ENCODE peak calls at places on chromosomes 16 and 17, in eight cellular contexts. V is GM12864; H is stimulated activated CD4-positive, alpha-beta T cell treated with anti-CD3 and anti-CD28 coated beads, Interleukin-4, amount 100 ng/mL, for 24 hours; D is HFFc6; B is stimulated activated naive CD8-positive, alpha-beta T cell treated with anti-CD3 and anti-CD28 coated beads, Interleukin-15, Interleukin-2, amounts not matched to agents 100 U/mL and 50 U/mL, for 24 hours; O is T follicular helper cell; T is activated T-cell treated with anti-CD3 and anti-CD28 coated beads for 1 hour; E is body of pancreas. S is an unnamed sample.

GRCh38 chr16:67986949-67987348 is 6.7 kb upstream of the DPEP3 start:
- DNase-seq in B (no peak), O (no peak), V (no peak), D (no peak), H (no peak), E (no peak), T (no peak), S (no peak)

GRCh38 chr17:47733047-47733413 is at the start of gene TBX21:
- DNase-seq in O (peak), H (peak), B (peak), V (peak), T (peak), E (peak), D (no peak), S (peak)

GRCh38 chr17:6914711-6915110 is 81.1 kb upstream of the ALOX12 start:
- DNase-seq in H (no peak), B (no peak), V (no peak), E (no peak), T (no peak), D (no peak), O (no peak), S (no peak)

GRCh38 chr17:45150911-45151809 is 2.9 kb downstream of the HEXIM1 start:
- DNase-seq in T (no peak), E (no peak), O (no peak), B (no peak), D (no peak), H (no peak), V (no peak), S (no peak)

GRCh38 chr16:88469615-88470395 is 16.7 kb downstream of the ZFPM1 start:
- DNase-seq in B (peak), E (no peak), D (no peak), T (no peak), H (peak), O (peak), V (no peak), S (peak)

GRCh38 chr17:76654408-76654807 is 10.9 kb upstream of the ST6GALNAC1 start:
- DNase-seq in V (no peak), T (no peak), D (peak), B (no peak), E (no peak), H (no peak), O (no peak), S (no peak)

GRCh38 chr17:62627219-62627903 is at the start of gene MRC2:
- DNase-seq in E (no peak), D (peak), T (no peak), O (no peak), H (peak), B (peak), V (no peak), S (no peak)

GRCh38 chr17:27669136-27669535 is 38.1 kb downstream of the LGALS9 start:
- DNase-seq in T (no peak), B (no peak), D (no peak), H (no peak), E (no peak), O (no peak), V (no peak), S (no peak)

GRCh38 chr16:2030036-2030435 is 3.3 kb downstream of the NHERF2 start:
- DNase-seq in D (no peak), T (no peak), H (no peak), O (no peak), B (no peak), V (no peak), E (no peak), S (no peak)

GRCh38 chr16:55189975-55190636 is 133.9 kb upstream of the IRX6 start:
- DNase-seq in V (no peak), E (no peak), H (no peak), D (no peak), T (no peak), B (no peak), O (no peak), S (no peak)

GRCh38 chr16:49755716-49756115 is 100.2 kb downstream of the ZNF423 start:
- DNase-seq in H (no peak), T (no peak), O (no peak), V (no peak), B (no peak), E (no peak), D (no peak), S (no peak)

GRCh38 chr17:68378202-68379149 is 78.8 kb downstream of the WIPI1 start:
- DNase-seq in D (peak), B (no peak), O (no peak), T (no peak), E (peak), V (no peak), H (no peak), S (no peak)

GRCh38 chr17:15119928-15120327 is 145.2 kb downstream of the PMP22 start:
- DNase-seq in T (no peak), V (no peak), H (no peak), D (peak), B (no peak), O (no peak), E (no peak), S (no peak)

GRCh38 chr17:39197380-39198185 is at the start of gene CACNB1:
- DNase-seq in O (peak), T (peak), D (peak), E (peak), H (peak), V (no peak), B (peak), S (peak)

GRCh38 chr17:18944646-18945045 is 7.3 kb upstream of the SLC5A10 start:
- DNase-seq in O (no peak), D (no peak), E (no peak), V (no peak), T (no peak), H (no peak), B (no peak), S (no peak)

GRCh38 chr17:44878627-44879221 is 20.5 kb downstream of the EFTUD2 start:
- DNase-seq in E (peak), O (no peak), H (peak), V (no peak), B (peak), T (peak), D (peak), S (no peak)

GRCh38 chr17:2736956-2737355 is 12.5 kb downstream of the CCDC92B start:
- DNase-seq in D (no peak), O (no peak), H (no peak), T (no peak), B (no peak), E (no peak), V (no peak), S (no peak)

GRCh38 chr17:48322060-48322459 is 108.0 kb downstream of the SKAP1 start:
- DNase-seq in H (no peak), T (no peak), V (no peak), B (no peak), O (no peak), D (peak), E (no peak), S (no peak)

GRCh38 chr17:16419929-16420271 is 4.5 kb downstream of the TRPV2 start:
- DNase-seq in O (no peak), V (no peak), T (no peak), H (peak), D (no peak), B (peak), E (no peak), S (peak)

GRCh38 chr16:55189179-55189578 is 134.8 kb upstream of the IRX6 start:
- DNase-seq in T (no peak), O (no peak), B (no peak), H (no peak), D (no peak), V (no peak), E (no peak), S (no peak)